ENCODE peak calls at places on chromosome 1, in nine cellular contexts. M is mammary epithelial cell; W is cardiac fibroblast; Y is activated CD8-positive, alpha-beta memory T cell treated with anti-CD3 and anti-CD28 coated beads for 24 hours; T is COLO829; S is neural crest cell; P is AML-193; F is T-helper 17 cell; B is stimulated activated CD8-positive, alpha-beta memory T cell treated with anti-CD3 and anti-CD28 coated beads, Interleukin-7, amount 100 ng/mL, for 1 hour. V is an unnamed sample.

GRCh38 chr1:165355977-165356811 is at the start of gene LMX1A:
- DNase-seq in Y (no peak), T (no peak), F (no peak), M (peak), S (no peak), W (peak), P (no peak), B (no peak), V (no peak)

GRCh38 chr1:238176441-238176840 is 285.7 kb upstream of the ZP4 start:
- DNase-seq in Y (no peak), M (no peak), T (no peak), W (no peak), F (no peak), B (no peak), S (no peak), P (no peak), V (no peak)

GRCh38 chr1:109107785-109108184 is 6.1 kb upstream of the ELAPOR1 start:
- DNase-seq in Y (no peak), M (no peak), P (no peak), T (no peak), B (no peak), W (no peak), S (no peak), F (no peak), V (no peak)

GRCh38 chr1:87331319-87332269 is 2.9 kb downstream of the LMO4 start:
- DNase-seq in M (peak), P (no peak), S (peak), Y (peak), B (peak), F (peak), T (no peak), W (peak), V (peak)

GRCh38 chr1:201693887-201694614 is 134.9 kb upstream of the IPO9 start:
- DNase-seq in B (no peak), M (no peak), Y (no peak), W (no peak), T (no peak), F (no peak), S (peak), P (no peak), V (no peak)

GRCh38 chr1:164937297-164937696 is 378.3 kb downstream of the PBX1 start:
- DNase-seq in S (no peak), B (no peak), M (no peak), F (no peak), W (no peak), P (no peak), T (no peak), Y (no peak), V (no peak)

GRCh38 chr1:79052829-79053449 is 46.4 kb upstream of the ADGRL4 start:
- DNase-seq in F (no peak), Y (no peak), M (no peak), P (no peak), S (no peak), B (no peak), W (no peak), T (no peak), V (peak)

GRCh38 chr1:178341218-178341956 is 155.4 kb downstream of the CLEC20A start:
- DNase-seq in P (no peak), Y (no peak), T (peak), W (peak), F (no peak), S (peak), B (no peak), M (peak), V (no peak)

GRCh38 chr1:172269644-172270043 is 150.8 kb upstream of the C1orf105 start:
- DNase-seq in T (no peak), S (no peak), W (peak), P (no peak), B (no peak), Y (no peak), F (no peak), M (peak), V (no peak)

GRCh38 chr1:167500283-167500860 is 18.0 kb downstream of the CD247 start:
- DNase-seq in W (no peak), M (no peak), S (no peak), P (no peak), B (no peak), F (no peak), T (no peak), Y (no peak), V (no peak)

GRCh38 chr1:160779662-160780397 is 16.1 kb upstream of the LY9 start:
- DNase-seq in T (no peak), Y (no peak), B (peak), S (peak), M (no peak), F (no peak), W (no peak), P (peak), V (no peak)

GRCh38 chr1:246068113-246068512 is 439.0 kb downstream of the SMYD3 start:
- DNase-seq in P (no peak), T (no peak), Y (no peak), F (no peak), W (no peak), M (no peak), S (no peak), B (no peak), V (no peak)

GRCh38 chr1:214259353-214259982 is 21.5 kb upstream of the SMYD2 start:
- DNase-seq in P (peak), Y (no peak), M (peak), T (no peak), F (no peak), S (no peak), W (no peak), B (no peak), V (no peak)

GRCh38 chr1:226082587-226082917 is 20.0 kb downstream of the H3-3A start:
- DNase-seq in W (no peak), S (no peak), F (no peak), B (no peak), M (no peak), T (no peak), P (no peak), Y (no peak), V (no peak)